ENCODE peak calls at places on chromosomes 13 and 19, in five cellular contexts. C, E, D, J and Z are unnamed samples.
A peak's percentile ranks its signal among the peaks of the same experiment; 100 is the strongest.

GRCh38 chr13:108033800-108034707 is 181.3 kb downstream of the LIG4 start:
- DNase-seq in D (no peak), J (peak; percentile 6), E (no peak), C (no peak), Z (no peak)

GRCh38 chr13:23658929-23659541 is 88.8 kb downstream of the TNFRSF19 start:
- DNase-seq in J (no peak), E (no peak), C (no peak), D (no peak), Z (no peak)

GRCh38 chr13:24493356-24493755 is 19.2 kb downstream of the PARP4 start:
- DNase-seq in J (no peak), C (no peak), E (no peak), D (no peak), Z (no peak)

GRCh38 chr19:52070496-52070895 is 21.9 kb upstream of the ZNF432 start:
- DNase-seq in E (peak; percentile 93), J (no peak), C (no peak), D (no peak), Z (peak; percentile 23)

GRCh38 chr13:82076421-82076820 is 1735.5 kb upstream of the SPRY2 start:
- DNase-seq in D (no peak), E (no peak), C (no peak), J (no peak), Z (no peak)

GRCh38 chr19:45091031-45091918 is 1.7 kb upstream of the PPP1R37 start:
- DNase-seq in D (peak; percentile 100), C (peak; percentile 91), J (peak; percentile 99), E (peak; percentile 98), Z (peak; percentile 96)

GRCh38 chr19:39679056-39679790 is 23.5 kb downstream of the LGALS16 start:
- DNase-seq in D (no peak), E (no peak), C (no peak), J (no peak), Z (no peak)

GRCh38 chr19:399370-399769 is 9.6 kb downstream of the C2CD4C start:
- DNase-seq in J (no peak), D (no peak), C (no peak), E (no peak), Z (no peak)

GRCh38 chr19:18589380-18590272 is 1.0 kb downstream of the REX1BD start:
- DNase-seq in E (peak; percentile 42), C (no peak), J (peak; percentile 73), D (peak; percentile 95), Z (peak; percentile 33)

GRCh38 chr19:42074513-42075363 is 1.2 kb upstream of the ZNF574 start:
- DNase-seq in E (no peak), J (peak; percentile 17), D (no peak), C (no peak), Z (no peak)

GRCh38 chr13:42807866-42808265 is 26.5 kb downstream of the FAM216B start:
- DNase-seq in C (no peak), J (no peak), E (peak; percentile 58), D (no peak), Z (no peak)

DNA sequence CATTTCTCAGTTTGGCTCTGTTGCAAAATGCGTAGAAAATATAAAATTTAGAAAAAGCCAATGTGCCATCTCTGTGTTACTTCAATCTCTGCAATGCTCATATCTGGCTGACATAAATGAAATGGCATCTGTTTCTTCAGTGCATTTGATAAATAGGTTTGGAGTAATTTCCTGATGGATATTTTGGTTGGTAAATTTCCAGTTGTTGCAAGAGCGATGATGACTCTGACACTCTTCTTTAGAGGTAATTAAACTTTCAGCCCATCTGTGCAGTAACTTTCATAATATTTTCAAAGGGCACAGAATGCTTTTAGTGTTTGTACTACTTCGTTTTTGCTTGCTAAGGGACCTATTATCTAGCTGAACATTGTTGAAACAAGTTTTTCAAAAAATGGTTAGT is 1286.4 kb downstream of the PCDH9 start:
- DNase-seq in C (no peak), J (no peak), E (no peak), D (no peak), Z (peak; percentile 41)
- H3K4me3 ChIP-seq in C (no peak overlapping the region), J (no peak overlapping the region), E (no peak overlapping the region), D (no peak overlapping the region), Z (no peak overlapping the region)

GRCh38 chr19:2963122-2963521 is 14.2 kb upstream of the TLE6 start:
- DNase-seq in J (no peak), C (no peak), E (no peak), D (no peak), Z (no peak)

GRCh38 chr19:2960120-2960519 is 15.3 kb upstream of the ZNF77 start:
- DNase-seq in C (no peak), E (no peak), D (no peak), J (no peak), Z (no peak)

GRCh38 chr19:2957160-2957559 is 12.4 kb upstream of the ZNF77 start:
- DNase-seq in J (no peak), E (no peak), C (no peak), D (no peak), Z (no peak)

GRCh38 chr19:2964874-2965273 is 12.5 kb upstream of the TLE6 start:
- DNase-seq in J (no peak), D (no peak), C (no peak), E (no peak), Z (no peak)

DNA sequence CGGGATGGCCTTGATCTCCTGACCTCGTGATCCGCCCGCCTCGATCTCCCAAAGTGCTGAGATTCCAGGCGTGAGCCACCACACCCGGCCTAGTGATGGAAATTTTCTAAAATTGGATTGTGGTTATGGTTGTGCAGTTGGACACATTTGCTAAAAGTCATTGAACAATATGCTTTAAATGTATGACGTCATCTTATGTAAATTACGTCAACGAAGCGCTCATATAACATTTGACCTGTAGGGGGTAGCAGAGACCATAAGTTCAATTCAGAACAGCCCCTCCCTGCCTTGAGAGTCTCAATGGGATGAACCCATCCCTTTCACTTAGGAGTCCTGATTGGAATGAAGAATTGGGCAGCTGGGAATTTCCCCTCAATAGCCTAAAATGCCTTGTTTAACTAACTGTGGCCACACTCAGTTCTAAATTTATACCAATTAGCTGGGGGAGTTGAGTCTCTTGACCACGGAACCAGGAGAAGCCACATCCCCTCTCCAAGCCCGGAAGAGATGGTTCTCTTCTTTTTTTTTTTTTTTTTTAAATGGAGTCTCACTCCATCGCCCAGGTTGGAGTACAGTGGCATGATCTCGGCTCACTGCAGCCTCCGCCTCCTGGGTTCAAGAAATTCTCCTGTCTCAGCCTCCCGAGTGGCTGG is 15.2 kb upstream of the TLE6 start:
- DNase-seq in J (peak; percentile 84), C (no peak), D (peak; percentile 83), E (peak; percentile 74), Z (no peak)
- H3K4me3 ChIP-seq in J (no peak overlapping the region), C (peak overlapping the region; percentile 12), D (no peak overlapping the region), E (no peak overlapping the region), Z (no peak overlapping the region)

GRCh38 chr13:33322474-33322827 is 36.9 kb upstream of the STARD13 start:
- DNase-seq in J (peak; percentile 22), D (no peak), C (no peak), E (peak; percentile 67), Z (peak; percentile 49)
- H3K4me3 ChIP-seq in J (no peak overlapping the region), D (no peak overlapping the region), C (no peak overlapping the region), E (peak overlapping the region; percentile 20), Z (peak overlapping the region; percentile 30)

GRCh38 chr19:50551713-50552187 is 16.5 kb downstream of the LRRC4B start:
- DNase-seq in D (peak; percentile 58), E (no peak), J (no peak), C (no peak), Z (no peak)
- H3K4me3 ChIP-seq in D (peak overlapping the region; percentile 70), E (no peak overlapping the region), J (no peak overlapping the region), C (no peak overlapping the region), Z (no peak overlapping the region)

GRCh38 chr13:49844191-49844590 is 51.7 kb upstream of the KPNA3 start:
- DNase-seq in C (no peak), E (no peak), J (no peak), D (no peak), Z (no peak)
- H3K4me3 ChIP-seq in C (no peak overlapping the region), E (no peak overlapping the region), J (no peak overlapping the region), D (no peak overlapping the region), Z (no peak overlapping the region)